ENCODE peak calls at places on chromosomes 6 and 20, in eight cellular contexts. V, W, C, J, R, X, Z and L are unnamed samples.

GRCh38 chr6:134878136-134878535 is 71.8 kb downstream of the ALDH8A1 start:
- DNase-seq in V (no peak), W (no peak), C (no peak), J (no peak), R (no peak), X (no peak), Z (no peak), L (no peak)

GRCh38 chr6:132789398-132789780 is 9.0 kb downstream of the SLC18B1 start:
- DNase-seq in V (no peak), W (no peak), C (no peak), J (no peak), R (no peak), X (no peak), Z (no peak), L (no peak)

GRCh38 chr20:47857142-47857993 is 72.1 kb upstream of the SULF2 start:
- DNase-seq in V (no peak), W (peak; percentile 47), C (no peak), J (peak; percentile 79), R (no peak), X (peak; percentile 42), Z (no peak), L (no peak)

GRCh38 chr6:165999279-165999678 is 168.4 kb downstream of the TBXT start:
- DNase-seq in V (no peak), W (no peak), C (no peak), J (no peak), R (no peak), X (no peak), Z (no peak), L (no peak)

GRCh38 chr6:30481213-30481964 is 7.9 kb upstream of the HLA-E start:
- DNase-seq in V (no peak), W (no peak), C (no peak), J (no peak), R (no peak), X (no peak), Z (no peak), L (peak; percentile 79)

GRCh38 chr6:54775586-54775985 is 71.0 kb upstream of the FAM83B start:
- DNase-seq in V (no peak), W (no peak), C (peak; percentile 6), J (no peak), R (no peak), X (no peak), Z (no peak), L (no peak)

GRCh38 chr20:18705906-18706305 is 107.7 kb upstream of the SCP2D1 start:
- DNase-seq in V (no peak), W (no peak), C (peak; percentile 40), J (no peak), R (no peak), X (no peak), Z (no peak), L (no peak)

GRCh38 chr6:75550544-75551167 is 51.0 kb upstream of the SENP6 start:
- DNase-seq in V (no peak), W (no peak), C (no peak), J (no peak), R (no peak), X (no peak), Z (no peak), L (no peak)

GRCh38 chr6:167350731-167351655 is 26.1 kb downstream of the TTLL2 start:
- DNase-seq in V (peak; percentile 87), W (peak; percentile 52), C (no peak), J (peak; percentile 70), R (peak; percentile 52), X (peak; percentile 28), Z (peak; percentile 51), L (peak; percentile 90)

GRCh38 chr6:41028618-41029486 is 10.2 kb downstream of the UNC5CL start:
- DNase-seq in V (no peak), W (no peak), C (no peak), J (no peak), R (no peak), X (no peak), Z (no peak), L (no peak)

GRCh38 chr20:47317127-47317895 is 39.2 kb downstream of the ZMYND8 start:
- DNase-seq in V (peak; percentile 76), W (peak; percentile 78), C (peak; percentile 98), J (peak; percentile 77), R (peak; percentile 87), X (peak; percentile 89), Z (peak; percentile 56), L (peak; percentile 85)

GRCh38 chr6:2166717-2167116 is 78.7 kb downstream of the GMDS start:
- DNase-seq in V (peak; percentile 37), W (no peak), C (peak; percentile 43), J (no peak), R (no peak), X (no peak), Z (no peak), L (no peak)

DNA sequence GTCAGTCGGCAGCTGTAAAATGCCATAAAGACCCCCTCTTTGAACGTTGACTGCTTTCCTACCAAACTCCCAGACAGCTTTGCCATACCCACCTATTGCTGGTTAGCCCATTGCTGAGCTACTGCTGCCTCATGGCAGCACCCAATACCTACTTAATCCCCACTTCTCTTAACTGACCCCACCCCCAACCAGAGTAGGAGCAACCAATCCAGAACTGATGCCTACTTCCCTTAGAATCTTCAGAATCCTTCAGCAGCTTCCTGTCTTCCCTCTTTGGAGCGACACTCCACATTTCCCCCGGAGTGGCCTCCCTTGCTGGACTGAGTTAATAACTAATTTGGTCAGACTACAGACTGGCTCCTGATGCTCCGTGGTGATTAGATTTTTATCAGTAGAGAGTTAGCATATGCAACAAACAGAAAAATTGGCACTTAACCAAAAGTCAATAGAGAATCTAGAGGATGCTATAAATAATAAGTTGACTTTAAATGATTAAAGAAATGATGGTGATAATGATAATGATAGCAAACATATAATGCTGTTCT is 51.3 kb upstream of the UBR2 start:
- DNase-seq in V (no peak), W (no peak), C (no peak), J (no peak), R (no peak), X (no peak), Z (no peak), L (no peak)
- H3K4me1 ChIP-seq in V (no peaks in the 10 kb centered on the region), W (no peaks in the 10 kb centered on the region), C (peaks cover 4% of the 10 kb centered on the region), J (no peaks in the 10 kb centered on the region), R (no peaks in the 10 kb centered on the region), X (no peaks in the 10 kb centered on the region), Z (no peaks in the 10 kb centered on the region), L (no peaks in the 10 kb centered on the region)

GRCh38 chr20:63740501-63741353 is 1.2 kb downstream of the SLC2A4RG start:
- DNase-seq in V (peak; percentile 93), W (peak; percentile 93), C (peak; percentile 86), J (peak; percentile 98), R (peak; percentile 48), X (peak; percentile 90), Z (peak; percentile 94), L (peak; percentile 93)

GRCh38 chr20:63737940-63738686 is 1.5 kb upstream of the SLC2A4RG start:
- DNase-seq in V (peak; percentile 52), W (no peak), C (no peak), J (no peak), R (no peak), X (no peak), Z (no peak), L (peak; percentile 88)

GRCh38 chr20:63738687-63739128 is 868 bp upstream of the SLC2A4RG start:
- DNase-seq in V (peak; percentile 80), W (peak; percentile 76), C (no peak), J (peak; percentile 68), R (no peak), X (no peak), Z (peak; percentile 49), L (peak; percentile 92)

GRCh38 chr20:63740070-63740500 is 509 bp downstream of the SLC2A4RG start:
- DNase-seq in V (peak; percentile 52), W (peak; percentile 57), C (peak; percentile 7), J (peak; percentile 75), R (no peak), X (no peak), Z (no peak), L (peak; percentile 92)

DNA sequence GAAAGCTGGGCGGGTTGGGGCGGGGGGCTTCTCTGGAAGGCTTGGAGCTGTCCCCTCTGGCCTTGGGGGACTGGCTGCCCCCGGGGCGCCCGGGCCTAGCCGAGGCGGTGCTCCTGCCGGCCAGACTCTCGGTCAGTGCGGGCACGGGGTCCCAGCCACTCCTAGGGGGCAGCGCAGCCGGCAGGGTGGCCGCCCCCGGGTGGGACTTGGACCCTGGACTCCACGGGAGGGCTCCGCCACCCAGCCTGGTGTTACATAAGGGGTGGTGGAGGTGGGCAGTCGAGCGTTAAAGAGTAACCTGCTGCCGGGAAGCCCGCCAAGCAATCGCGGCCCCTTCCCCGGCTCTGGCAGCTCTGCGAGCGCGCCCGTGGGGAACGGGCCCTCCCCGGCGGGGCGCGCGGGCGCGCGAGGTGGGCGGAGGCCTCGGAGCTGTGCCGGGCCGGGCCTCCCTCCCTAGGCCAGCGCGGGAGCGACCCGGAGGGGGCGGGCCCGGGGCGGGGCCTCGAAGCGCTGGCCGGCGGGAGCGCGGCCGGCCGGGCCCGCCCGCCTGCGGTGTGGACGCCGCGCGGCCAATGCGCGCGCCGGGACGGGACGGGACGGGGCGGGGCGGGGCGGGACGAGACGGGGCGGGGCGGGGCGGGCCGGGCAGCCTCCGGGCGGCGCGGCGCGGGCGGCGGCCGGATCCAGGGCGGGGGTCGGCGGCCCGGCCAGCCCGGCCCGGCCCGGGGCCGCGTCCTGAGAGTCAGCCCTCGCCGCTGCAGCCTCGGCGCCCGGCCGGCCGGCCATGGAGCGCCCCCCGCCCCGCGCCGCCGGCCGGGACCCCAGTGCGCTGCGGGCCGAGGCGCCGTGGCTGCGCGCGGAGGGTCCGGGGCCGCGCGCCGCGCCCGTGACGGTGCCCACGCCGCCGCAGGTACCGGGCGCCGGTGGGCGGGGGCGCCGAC is at the start of gene SLC2A4RG:
- DNase-seq in V (peak; percentile 87), W (peak; percentile 87), C (peak; percentile 62), J (peak; percentile 85), R (no peak), X (peak; percentile 72), Z (peak; percentile 69), L (peak; percentile 95)
- TF ChIP-seq POLR2A in V (peak; percentile 3), W (no peak), C (no peak), J (no peak), R (no peak), X (no peak), Z (no peak), L (no peak)

GRCh38 chr20:11090751-11091150 is 417.0 kb upstream of the JAG1 start:
- DNase-seq in V (no peak), W (no peak), C (no peak), J (no peak), R (no peak), X (no peak), Z (no peak), L (no peak)

GRCh38 chr20:11091496-11091895 is 417.7 kb upstream of the JAG1 start:
- DNase-seq in V (no peak), W (no peak), C (no peak), J (no peak), R (no peak), X (no peak), Z (no peak), L (no peak)

GRCh38 chr20:11092151-11092550 is 418.4 kb upstream of the JAG1 start:
- DNase-seq in V (no peak), W (no peak), C (peak; percentile 56), J (no peak), R (no peak), X (no peak), Z (no peak), L (no peak)

GRCh38 chr20:11094711-11095110 is 420.9 kb upstream of the JAG1 start:
- DNase-seq in V (no peak), W (no peak), C (no peak), J (no peak), R (no peak), X (no peak), Z (no peak), L (no peak)

GRCh38 chr20:11094196-11094595 is 420.4 kb upstream of the JAG1 start:
- DNase-seq in V (no peak), W (no peak), C (no peak), J (no peak), R (no peak), X (no peak), Z (no peak), L (no peak)
- H3K4me1 ChIP-seq in V (no peaks in the 10 kb centered on the region), W (peaks cover 5% of the 10 kb centered on the region), C (no peaks in the 10 kb centered on the region), J (no peaks in the 10 kb centered on the region), R (no peaks in the 10 kb centered on the region), X (no peaks in the 10 kb centered on the region), Z (no peaks in the 10 kb centered on the region), L (no peaks in the 10 kb centered on the region)

GRCh38 chr20:41005361-41005729 is 23.3 kb upstream of the TOP1 start:
- DNase-seq in V (peak; percentile 87), W (peak; percentile 85), C (peak; percentile 98), J (peak; percentile 91), R (peak; percentile 74), X (peak; percentile 93), Z (peak; percentile 77), L (no peak)
- TF ChIP-seq POLR2A in V (no peak), W (no peak), C (no peak), J (peak; percentile 15), R (no peak), X (no peak), Z (no peak), L (no peak)